ENCODE peak calls at places on chromosomes 3 and 15, in four cellular contexts. One of them, this sample, is unnamed.

GRCh38 chr3:127964053-127964452 is 49.0 kb downstream of the KBTBD12 start:
- DNase-seq in GM23248: no peak
- DNase-seq in psoas muscle: no peak
- DNase-seq in uterus: no peak
- DNase-seq in this sample: no peak

GRCh38 chr3:66047321-66048050 is 8.8 kb upstream of the MAGI1 start:
- DNase-seq in uterus: no peak
- DNase-seq in GM23248: peak; percentile 95
- DNase-seq in psoas muscle: no peak
- DNase-seq in this sample: no peak

GRCh38 chr3:170869645-170870593 is at the start of gene RPL22L1:
- DNase-seq in uterus: peak; percentile 92
- DNase-seq in psoas muscle: peak; percentile 97
- DNase-seq in GM23248: peak; percentile 99
- DNase-seq in this sample: peak; percentile 95

GRCh38 chr3:109098245-109098644 is 19.7 kb downstream of the MORC1 start:
- DNase-seq in GM23248: no peak
- DNase-seq in uterus: no peak
- DNase-seq in psoas muscle: no peak
- DNase-seq in this sample: peak; percentile 29

GRCh38 chr15:87850916-87851315 is 405.6 kb downstream of the NTRK3 start:
- DNase-seq in GM23248: no peak
- DNase-seq in psoas muscle: no peak
- DNase-seq in uterus: no peak
- DNase-seq in this sample: no peak

GRCh38 chr3:107431048-107431297 is 53.7 kb downstream of the CCDC54 start:
- DNase-seq in uterus: no peak
- DNase-seq in GM23248: no peak
- DNase-seq in psoas muscle: no peak
- DNase-seq in this sample: no peak

GRCh38 chr15:99594916-99595315 is 29.1 kb downstream of the MEF2A start:
- DNase-seq in GM23248: no peak
- DNase-seq in psoas muscle: no peak
- DNase-seq in uterus: no peak
- DNase-seq in this sample: no peak

GRCh38 chr3:73296258-73296635 is 234.8 kb downstream of the EBLN2 start:
- DNase-seq in GM23248: no peak
- DNase-seq in psoas muscle: no peak
- DNase-seq in uterus: no peak
- DNase-seq in this sample: no peak

GRCh38 chr3:180421221-180421620 is 180.7 kb upstream of the TTC14 start:
- DNase-seq in psoas muscle: no peak
- DNase-seq in GM23248: no peak
- DNase-seq in uterus: no peak
- DNase-seq in this sample: no peak

GRCh38 chr3:180420016-180420415 is 181.9 kb upstream of the TTC14 start:
- DNase-seq in uterus: no peak
- DNase-seq in psoas muscle: no peak
- DNase-seq in GM23248: no peak
- DNase-seq in this sample: no peak

GRCh38 chr3:180417241-180417640 is 184.7 kb upstream of the TTC14 start:
- DNase-seq in GM23248: peak; percentile 16
- DNase-seq in psoas muscle: no peak
- DNase-seq in uterus: no peak
- DNase-seq in this sample: no peak

GRCh38 chr3:180421711-180422110 is 180.3 kb upstream of the TTC14 start:
- DNase-seq in GM23248: no peak
- DNase-seq in uterus: no peak
- DNase-seq in psoas muscle: no peak
- DNase-seq in this sample: no peak

DNA sequence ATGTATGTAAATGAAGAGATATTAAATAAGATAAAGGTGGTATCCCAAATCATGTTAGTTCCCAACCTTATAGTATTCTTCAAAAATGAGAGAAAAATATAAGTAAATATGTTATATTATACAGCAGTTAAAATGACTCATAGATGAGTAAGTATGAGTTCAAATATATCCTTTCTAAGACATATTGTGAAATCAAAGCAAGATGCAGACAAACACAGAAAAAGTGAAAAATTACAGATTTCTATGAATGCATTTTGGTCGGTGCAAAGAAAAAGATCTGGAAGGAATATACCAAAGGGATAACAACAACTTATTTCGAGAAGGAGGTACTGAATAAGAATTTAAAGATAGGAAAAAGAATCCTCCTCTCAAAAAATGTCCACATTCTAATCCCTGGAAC is 181.2 kb upstream of the TTC14 start:
- DNase-seq in psoas muscle: no peak
- DNase-seq in GM23248: peak; percentile 56
- DNase-seq in uterus: no peak
- DNase-seq in this sample: no peak
- H3K27ac ChIP-seq in psoas muscle: no peak overlapping the region
- H3K27ac ChIP-seq in GM23248: no peak overlapping the region
- H3K27ac ChIP-seq in uterus: no peak overlapping the region
- H3K27ac ChIP-seq in this sample: no peak overlapping the region

GRCh38 chr3:33993631-33994030 is 195.2 kb downstream of the PDCD6IP start:
- DNase-seq in uterus: no peak
- DNase-seq in psoas muscle: no peak
- DNase-seq in GM23248: peak; percentile 54
- DNase-seq in this sample: no peak

GRCh38 chr3:33994568-33994967 is 196.1 kb downstream of the PDCD6IP start:
- DNase-seq in psoas muscle: no peak
- DNase-seq in uterus: no peak
- DNase-seq in GM23248: no peak
- DNase-seq in this sample: no peak

GRCh38 chr3:33989229-33989628 is 190.8 kb downstream of the PDCD6IP start:
- DNase-seq in GM23248: no peak
- DNase-seq in uterus: no peak
- DNase-seq in psoas muscle: no peak
- DNase-seq in this sample: no peak

GRCh38 chr3:33991673-33992072 is 193.2 kb downstream of the PDCD6IP start:
- DNase-seq in psoas muscle: no peak
- DNase-seq in uterus: no peak
- DNase-seq in GM23248: peak; percentile 26
- DNase-seq in this sample: no peak
- H3K9me3 ChIP-seq in psoas muscle: no peaks in the 10 kb centered on the region
- H3K9me3 ChIP-seq in uterus: no peaks in the 10 kb centered on the region
- H3K9me3 ChIP-seq in GM23248: no peaks in the 10 kb centered on the region
- H3K9me3 ChIP-seq in this sample: no peaks in the 10 kb centered on the region

GRCh38 chr3:97991278-97991652 is 19.0 kb upstream of the RIOX2 start:
- DNase-seq in psoas muscle: no peak
- DNase-seq in GM23248: no peak
- DNase-seq in uterus: no peak
- DNase-seq in this sample: no peak
- H3K27ac ChIP-seq in psoas muscle: no peak overlapping the region
- H3K27ac ChIP-seq in GM23248: no peak overlapping the region
- H3K27ac ChIP-seq in uterus: no peak overlapping the region
- H3K27ac ChIP-seq in this sample: no peak overlapping the region

GRCh38 chr15:86489992-86490391 is 410.3 kb downstream of the AGBL1 start:
- DNase-seq in uterus: no peak
- DNase-seq in psoas muscle: no peak
- DNase-seq in GM23248: no peak
- DNase-seq in this sample: no peak
- H3K9me3 ChIP-seq in uterus: no peaks in the 10 kb centered on the region
- H3K9me3 ChIP-seq in psoas muscle: no peaks in the 10 kb centered on the region
- H3K9me3 ChIP-seq in GM23248: no peaks in the 10 kb centered on the region
- H3K9me3 ChIP-seq in this sample: no peaks in the 10 kb centered on the region

GRCh38 chr15:75063889-75064288 is 40.5 kb downstream of the PPCDC start:
- DNase-seq in psoas muscle: no peak
- DNase-seq in uterus: no peak
- DNase-seq in GM23248: no peak
- DNase-seq in this sample: no peak

GRCh38 chr15:75059607-75060006 is 36.2 kb downstream of the PPCDC start:
- DNase-seq in uterus: peak; percentile 2
- DNase-seq in GM23248: no peak
- DNase-seq in psoas muscle: no peak
- DNase-seq in this sample: peak; percentile 10

GRCh38 chr15:75062706-75063105 is 39.3 kb downstream of the PPCDC start:
- DNase-seq in psoas muscle: no peak
- DNase-seq in uterus: no peak
- DNase-seq in GM23248: no peak
- DNase-seq in this sample: no peak

GRCh38 chr15:75063338-75063737 is 39.9 kb downstream of the PPCDC start:
- DNase-seq in psoas muscle: no peak
- DNase-seq in GM23248: peak; percentile 32
- DNase-seq in uterus: no peak
- DNase-seq in this sample: no peak

GRCh38 chr15:75061272-75061671 is 37.9 kb downstream of the PPCDC start:
- DNase-seq in GM23248: peak; percentile 71
- DNase-seq in uterus: no peak
- DNase-seq in psoas muscle: no peak
- DNase-seq in this sample: peak; percentile 12
- H3K27ac ChIP-seq in GM23248: no peak overlapping the region
- H3K27ac ChIP-seq in uterus: no peak overlapping the region
- H3K27ac ChIP-seq in psoas muscle: no peak overlapping the region
- H3K27ac ChIP-seq in this sample: no peak overlapping the region

DNA sequence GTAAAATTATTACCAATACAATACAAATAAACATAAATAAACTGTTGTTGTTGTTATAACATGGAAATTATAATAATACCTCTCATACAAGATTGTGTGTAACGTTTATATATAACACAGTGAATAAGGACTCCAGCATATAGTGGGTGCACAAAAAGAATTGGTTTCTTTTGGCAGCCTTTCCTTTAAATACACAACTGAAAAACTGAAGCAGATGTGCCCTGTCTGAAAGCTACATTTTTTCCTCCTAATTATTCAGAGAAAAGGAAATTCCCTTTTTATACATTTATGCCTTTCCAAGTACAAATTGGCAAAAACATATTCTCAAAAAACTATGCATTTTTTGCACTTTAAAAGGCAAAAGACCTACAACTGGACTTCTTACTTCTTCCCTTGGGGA is 928.9 kb upstream of the NR2F2 start:
- DNase-seq in GM23248: no peak
- DNase-seq in psoas muscle: no peak
- DNase-seq in uterus: no peak
- DNase-seq in this sample: no peak
- H3K9me3 ChIP-seq in GM23248: no peaks in the 10 kb centered on the region
- H3K9me3 ChIP-seq in psoas muscle: no peaks in the 10 kb centered on the region
- H3K9me3 ChIP-seq in uterus: no peaks in the 10 kb centered on the region
- H3K9me3 ChIP-seq in this sample: no peaks in the 10 kb centered on the region

GRCh38 chr15:64019764-64020163 is 26.5 kb downstream of the DAPK2 start:
- DNase-seq in psoas muscle: peak; percentile 81
- DNase-seq in uterus: no peak
- DNase-seq in GM23248: peak; percentile 76
- DNase-seq in this sample: peak; percentile 64
- H3K27ac ChIP-seq in psoas muscle: peak overlapping the region; percentile 88
- H3K27ac ChIP-seq in uterus: no peak overlapping the region
- H3K27ac ChIP-seq in GM23248: peak overlapping the region; percentile 9
- H3K27ac ChIP-seq in this sample: peak overlapping the region; percentile 53

This sample was measured in colonic mucosa.